ENCODE peak calls at places on chromosomes 11 and 22, in seven cellular contexts. One of them, this sample, is unnamed.

GRCh38 chr11:4076774-4077173 is 17.8 kb upstream of the RRM1 start:
- DNase-seq in sigmoid colon: no peak
- DNase-seq in heart left ventricle: no peak
- DNase-seq in stomach: no peak
- DNase-seq in A549: no peak
- DNase-seq in IMR-90: no peak
- DNase-seq in esophagus muscularis mucosa: no peak
- DNase-seq in this sample: no peak

GRCh38 chr22:43706151-43706550 is 106.0 kb downstream of the EFCAB6 start:
- DNase-seq in A549: no peak
- DNase-seq in stomach: no peak
- DNase-seq in IMR-90: no peak
- DNase-seq in sigmoid colon: no peak
- DNase-seq in esophagus muscularis mucosa: no peak
- DNase-seq in heart left ventricle: no peak
- DNase-seq in this sample: no peak

GRCh38 chr22:17319541-17319940 is 49.7 kb upstream of the CECR2 start:
- DNase-seq in esophagus muscularis mucosa: no peak
- DNase-seq in IMR-90: no peak
- DNase-seq in A549: no peak
- DNase-seq in stomach: no peak
- DNase-seq in sigmoid colon: no peak
- DNase-seq in heart left ventricle: no peak
- DNase-seq in this sample: no peak

GRCh38 chr11:47412152-47412746 is 3.9 kb downstream of the SLC39A13 start:
- DNase-seq in esophagus muscularis mucosa: no peak
- DNase-seq in IMR-90: peak; percentile 26
- DNase-seq in sigmoid colon: peak; percentile 74
- DNase-seq in stomach: peak; percentile 54
- DNase-seq in heart left ventricle: peak; percentile 59
- DNase-seq in A549: peak; percentile 68
- DNase-seq in this sample: peak; percentile 71

GRCh38 chr11:78929092-78929905 is 354.6 kb upstream of the NARS2 start:
- DNase-seq in stomach: no peak
- DNase-seq in IMR-90: no peak
- DNase-seq in esophagus muscularis mucosa: no peak
- DNase-seq in sigmoid colon: no peak
- DNase-seq in heart left ventricle: no peak
- DNase-seq in A549: no peak
- DNase-seq in this sample: no peak

GRCh38 chr22:17924735-17925727 is 99.3 kb downstream of the MICAL3 start:
- DNase-seq in heart left ventricle: no peak
- DNase-seq in stomach: peak; percentile 60
- DNase-seq in esophagus muscularis mucosa: no peak
- DNase-seq in IMR-90: no peak
- DNase-seq in sigmoid colon: no peak
- DNase-seq in A549: no peak
- DNase-seq in this sample: no peak

GRCh38 chr11:11916981-11917399 is 75.2 kb downstream of the USP47 start:
- DNase-seq in IMR-90: peak; percentile 81
- DNase-seq in A549: no peak
- DNase-seq in stomach: no peak
- DNase-seq in heart left ventricle: no peak
- DNase-seq in esophagus muscularis mucosa: no peak
- DNase-seq in sigmoid colon: no peak
- DNase-seq in this sample: no peak

GRCh38 chr22:25536578-25536977 is 27.9 kb upstream of the GRK3 start:
- DNase-seq in IMR-90: no peak
- DNase-seq in stomach: no peak
- DNase-seq in heart left ventricle: peak; percentile 46
- DNase-seq in sigmoid colon: no peak
- DNase-seq in A549: no peak
- DNase-seq in esophagus muscularis mucosa: no peak
- DNase-seq in this sample: no peak

GRCh38 chr11:44949160-44950035 is 1.3 kb downstream of the TP53I11 start:
- DNase-seq in sigmoid colon: no peak
- DNase-seq in esophagus muscularis mucosa: no peak
- DNase-seq in stomach: no peak
- DNase-seq in heart left ventricle: no peak
- DNase-seq in A549: peak; percentile 68
- DNase-seq in IMR-90: peak; percentile 42
- DNase-seq in this sample: no peak

GRCh38 chr11:115497303-115497702 is 6.9 kb downstream of the CADM1 start:
- DNase-seq in stomach: no peak
- DNase-seq in heart left ventricle: no peak
- DNase-seq in IMR-90: no peak
- DNase-seq in esophagus muscularis mucosa: no peak
- DNase-seq in A549: no peak
- DNase-seq in sigmoid colon: no peak
- DNase-seq in this sample: no peak

GRCh38 chr11:120168108-120168959 is 30.4 kb upstream of the TRIM29 start:
- DNase-seq in esophagus muscularis mucosa: no peak
- DNase-seq in IMR-90: peak; percentile 37
- DNase-seq in sigmoid colon: peak; percentile 65
- DNase-seq in stomach: no peak
- DNase-seq in A549: no peak
- DNase-seq in heart left ventricle: no peak
- DNase-seq in this sample: no peak

GRCh38 chr11:134038897-134039470 is 29.9 kb upstream of the JAM3 start:
- DNase-seq in stomach: no peak
- DNase-seq in A549: no peak
- DNase-seq in IMR-90: peak; percentile 21
- DNase-seq in esophagus muscularis mucosa: no peak
- DNase-seq in heart left ventricle: peak; percentile 61
- DNase-seq in sigmoid colon: peak; percentile 81
- DNase-seq in this sample: no peak

GRCh38 chr22:17994424-17995108 is 29.8 kb downstream of the MICAL3 start:
- DNase-seq in sigmoid colon: peak; percentile 14
- DNase-seq in stomach: no peak
- DNase-seq in A549: no peak
- DNase-seq in heart left ventricle: no peak
- DNase-seq in IMR-90: no peak
- DNase-seq in esophagus muscularis mucosa: no peak
- DNase-seq in this sample: no peak

GRCh38 chr11:13786688-13787087 is 118.2 kb downstream of the FAR1 start:
- DNase-seq in stomach: no peak
- DNase-seq in IMR-90: no peak
- DNase-seq in sigmoid colon: no peak
- DNase-seq in esophagus muscularis mucosa: peak; percentile 60
- DNase-seq in A549: no peak
- DNase-seq in heart left ventricle: no peak
- DNase-seq in this sample: no peak

GRCh38 chr22:35717572-35717971 is at the start of gene APOL5:
- DNase-seq in stomach: no peak
- DNase-seq in A549: no peak
- DNase-seq in sigmoid colon: no peak
- DNase-seq in heart left ventricle: no peak
- DNase-seq in esophagus muscularis mucosa: no peak
- DNase-seq in IMR-90: no peak
- DNase-seq in this sample: no peak

GRCh38 chr11:67441731-67442401 is 1.4 kb downstream of the CORO1B start:
- DNase-seq in esophagus muscularis mucosa: no peak
- DNase-seq in IMR-90: no peak
- DNase-seq in A549: no peak
- DNase-seq in stomach: no peak
- DNase-seq in sigmoid colon: no peak
- DNase-seq in heart left ventricle: no peak
- DNase-seq in this sample: no peak

GRCh38 chr11:8209208-8209807 is 40.5 kb upstream of the RIC3 start:
- DNase-seq in heart left ventricle: no peak
- DNase-seq in sigmoid colon: no peak
- DNase-seq in A549: no peak
- DNase-seq in stomach: peak; percentile 33
- DNase-seq in IMR-90: no peak
- DNase-seq in esophagus muscularis mucosa: no peak
- DNase-seq in this sample: no peak

GRCh38 chr11:84498016-84498415 is 1129.1 kb downstream of the DLG2 start:
- DNase-seq in IMR-90: no peak
- DNase-seq in heart left ventricle: no peak
- DNase-seq in esophagus muscularis mucosa: no peak
- DNase-seq in A549: no peak
- DNase-seq in stomach: no peak
- DNase-seq in sigmoid colon: no peak
- DNase-seq in this sample: no peak

DNA sequence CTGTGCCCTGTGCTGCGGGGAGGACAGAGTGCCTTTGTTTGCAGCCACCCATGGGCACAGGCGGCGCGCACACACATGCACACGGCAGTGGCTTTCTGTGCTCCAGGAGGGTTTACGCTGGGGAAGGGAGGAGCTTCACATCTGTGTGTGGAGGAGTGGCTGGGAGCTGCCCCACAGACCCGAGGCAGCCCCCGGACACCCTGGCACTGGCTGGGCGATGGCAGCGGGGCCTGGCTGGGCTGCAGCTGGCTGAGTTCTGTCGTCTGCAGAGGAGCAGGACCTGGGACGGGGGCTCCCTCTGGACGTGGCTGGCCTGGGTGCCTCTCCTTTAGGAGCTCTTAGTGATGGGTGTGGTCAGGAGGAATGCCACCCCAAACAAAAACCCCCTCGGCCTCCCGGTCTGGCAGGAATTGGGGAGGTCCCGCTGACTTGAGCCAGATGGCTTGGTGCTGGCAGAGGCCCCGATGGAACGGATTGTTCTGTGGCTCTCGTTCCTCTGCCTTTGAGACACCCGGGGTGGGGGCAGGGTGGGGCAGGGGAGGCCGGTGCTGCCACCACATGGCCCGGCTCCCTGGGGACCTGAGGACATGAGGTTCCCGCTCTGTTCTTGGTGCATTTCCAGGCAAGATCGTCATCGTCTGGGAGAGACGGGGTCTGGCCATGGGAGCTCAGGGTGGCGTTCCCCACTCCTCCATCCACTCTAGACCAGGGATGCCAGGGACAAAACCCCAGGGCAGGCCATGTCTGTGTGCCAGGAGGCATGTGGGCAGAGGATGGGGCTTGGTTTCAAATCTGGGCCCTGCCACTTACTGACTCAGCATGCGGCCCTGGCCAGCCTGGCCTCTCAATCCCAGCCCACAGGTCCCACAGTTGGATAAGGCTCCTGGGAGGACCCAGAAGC is 1290.7 kb downstream of the BRD1 start:
- DNase-seq in esophagus muscularis mucosa: no peak
- DNase-seq in stomach: peak; percentile 32
- DNase-seq in heart left ventricle: no peak
- DNase-seq in sigmoid colon: peak; percentile 86
- DNase-seq in A549: no peak
- DNase-seq in IMR-90: no peak
- DNase-seq in this sample: no peak
- TF ChIP-seq POLR2A in esophagus muscularis mucosa: no peak
- TF ChIP-seq POLR2A in stomach: no peak
- TF ChIP-seq POLR2A in heart left ventricle: no peak
- TF ChIP-seq POLR2A in sigmoid colon: peak; percentile 17
- TF ChIP-seq POLR2A in A549: no peak
- TF ChIP-seq POLR2A in IMR-90: no peak
- TF ChIP-seq POLR2A in this sample: no peak

DNA sequence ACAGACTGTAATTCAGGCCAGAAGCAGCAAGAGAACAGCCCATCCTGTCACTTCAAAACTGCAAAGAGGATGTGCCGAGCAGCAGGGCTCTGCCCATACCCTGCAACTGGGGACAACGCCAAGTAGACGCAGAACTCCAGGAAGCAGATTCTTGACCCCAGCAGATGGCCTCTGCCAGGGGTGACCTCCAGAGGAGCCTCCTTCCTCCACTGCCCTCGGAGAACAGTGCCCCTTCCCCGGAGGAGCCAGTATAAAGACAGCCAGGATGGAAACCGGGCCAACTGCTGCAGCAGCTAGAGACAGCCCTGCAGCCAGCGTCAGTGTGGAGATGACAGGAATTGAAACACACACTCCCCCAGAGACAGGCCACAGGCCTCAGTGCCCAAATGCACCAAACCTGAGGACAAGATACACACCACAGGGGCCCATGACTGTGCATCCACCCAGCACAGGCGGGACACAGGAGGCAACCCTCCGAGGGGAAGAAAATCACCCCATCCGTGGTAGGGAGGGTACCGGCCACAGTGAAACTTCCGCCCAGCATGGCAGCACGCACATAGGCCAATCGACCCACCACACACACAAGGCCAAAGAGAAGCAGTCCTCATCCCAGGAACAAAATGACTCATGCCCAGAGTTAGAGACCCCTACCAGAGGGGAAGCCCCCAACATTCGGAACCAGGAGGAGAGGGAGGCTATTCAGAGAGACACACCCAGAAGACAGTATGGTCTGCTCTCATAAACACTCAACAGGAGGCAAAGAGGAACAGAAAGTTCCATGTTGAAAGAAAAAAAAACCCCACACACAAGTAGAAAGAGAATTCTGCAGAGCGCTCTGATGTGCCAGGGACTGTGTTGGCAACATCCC is 5.6 kb downstream of the AHNAK start:
- DNase-seq in IMR-90: peak; percentile 4
- DNase-seq in stomach: no peak
- DNase-seq in heart left ventricle: peak; percentile 69
- DNase-seq in esophagus muscularis mucosa: no peak
- DNase-seq in sigmoid colon: peak; percentile 75
- DNase-seq in A549: no peak
- DNase-seq in this sample: no peak
- TF ChIP-seq POLR2A in IMR-90: no peak
- TF ChIP-seq POLR2A in stomach: no peak
- TF ChIP-seq POLR2A in heart left ventricle: no peak
- TF ChIP-seq POLR2A in esophagus muscularis mucosa: no peak
- TF ChIP-seq POLR2A in sigmoid colon: no peak
- TF ChIP-seq POLR2A in A549: no peak
- TF ChIP-seq POLR2A in this sample: no peak

DNA sequence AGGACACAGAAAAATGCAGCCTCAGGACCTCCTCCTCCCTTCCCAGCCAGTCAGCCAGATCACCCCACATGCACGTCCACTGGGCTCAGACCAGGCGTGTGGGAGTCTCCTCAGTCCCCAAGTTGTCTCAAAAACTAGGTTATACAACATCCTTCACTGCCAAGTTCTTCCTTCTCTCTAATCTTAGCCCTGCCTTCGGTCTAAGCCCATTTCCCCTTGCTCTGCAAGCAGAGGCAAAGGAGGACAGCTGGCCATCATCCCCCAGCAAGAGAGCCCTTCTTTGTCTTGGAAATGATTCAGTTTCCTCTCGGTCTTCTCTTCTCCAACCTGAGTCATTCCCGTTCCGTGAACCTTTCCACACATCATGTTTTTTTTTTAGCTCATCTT is 14.0 kb upstream of the NRGN start:
- DNase-seq in sigmoid colon: no peak
- DNase-seq in stomach: no peak
- DNase-seq in IMR-90: peak; percentile 77
- DNase-seq in A549: no peak
- DNase-seq in esophagus muscularis mucosa: no peak
- DNase-seq in heart left ventricle: no peak
- DNase-seq in this sample: no peak
- TF ChIP-seq POLR2A in sigmoid colon: no peak
- TF ChIP-seq POLR2A in stomach: no peak
- TF ChIP-seq POLR2A in IMR-90: no peak
- TF ChIP-seq POLR2A in A549: no peak
- TF ChIP-seq POLR2A in esophagus muscularis mucosa: no peak
- TF ChIP-seq POLR2A in heart left ventricle: no peak
- TF ChIP-seq POLR2A in this sample: no peak

DNA sequence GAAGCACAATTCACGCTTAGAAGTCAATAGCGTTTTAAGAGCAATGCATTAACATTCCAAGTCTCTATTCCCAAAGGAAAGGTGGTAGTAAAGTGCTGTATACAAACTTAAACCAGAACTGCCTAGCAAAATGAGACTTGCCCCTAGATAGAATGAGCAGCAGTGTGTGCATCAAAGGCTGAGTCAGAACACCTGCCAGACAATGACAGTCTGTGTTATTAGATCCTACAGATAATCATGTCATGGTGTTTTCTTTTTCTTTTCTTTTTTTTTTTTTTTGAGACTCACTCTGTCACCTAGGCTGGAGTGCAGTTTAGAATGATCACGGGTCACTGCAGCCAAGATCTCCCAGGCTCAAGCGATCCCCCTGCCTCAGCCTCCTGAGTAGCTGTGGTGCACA is 1.6 kb downstream of the RTCB start:
- DNase-seq in A549: no peak
- DNase-seq in sigmoid colon: no peak
- DNase-seq in heart left ventricle: no peak
- DNase-seq in stomach: no peak
- DNase-seq in esophagus muscularis mucosa: peak; percentile 17
- DNase-seq in IMR-90: no peak
- DNase-seq in this sample: no peak
- TF ChIP-seq POLR2A in A549: no peak
- TF ChIP-seq POLR2A in sigmoid colon: no peak
- TF ChIP-seq POLR2A in heart left ventricle: no peak
- TF ChIP-seq POLR2A in stomach: no peak
- TF ChIP-seq POLR2A in esophagus muscularis mucosa: no peak
- TF ChIP-seq POLR2A in IMR-90: no peak
- TF ChIP-seq POLR2A in this sample: no peak

This sample was measured in H54.